ENCODE peak calls at places on chromosomes 2 and 18, in five cellular contexts. One of them, this sample, is unnamed.

GRCh38 chr2:219448776-219449476 is 14.3 kb downstream of the SPEG start:
- DNase-seq in activated CD8-positive, alpha-beta memory T cell treated with anti-CD3 and anti-CD28 coated beads for 24 hours: peak
- DNase-seq in putamen: no peak
- DNase-seq in NCI-H510A treated with DMSO at 0.1 percent for 48 hours: no peak
- DNase-seq in T-helper 2 cell: no peak
- DNase-seq in this sample: no peak

GRCh38 chr2:40844353-40845277 is 392.7 kb upstream of the SLC8A1 start:
- DNase-seq in activated CD8-positive, alpha-beta memory T cell treated with anti-CD3 and anti-CD28 coated beads for 24 hours: no peak
- DNase-seq in putamen: no peak
- DNase-seq in NCI-H510A treated with DMSO at 0.1 percent for 48 hours: no peak
- DNase-seq in T-helper 2 cell: no peak
- DNase-seq in this sample: no peak

GRCh38 chr2:231554748-231555545 is 24.7 kb upstream of the NMUR1 start:
- DNase-seq in activated CD8-positive, alpha-beta memory T cell treated with anti-CD3 and anti-CD28 coated beads for 24 hours: no peak
- DNase-seq in putamen: no peak
- DNase-seq in NCI-H510A treated with DMSO at 0.1 percent for 48 hours: no peak
- DNase-seq in T-helper 2 cell: no peak
- DNase-seq in this sample: no peak

GRCh38 chr2:159703491-159703890 is 8.8 kb upstream of the MARCHF7 start:
- DNase-seq in activated CD8-positive, alpha-beta memory T cell treated with anti-CD3 and anti-CD28 coated beads for 24 hours: no peak
- DNase-seq in putamen: no peak
- DNase-seq in NCI-H510A treated with DMSO at 0.1 percent for 48 hours: no peak
- DNase-seq in T-helper 2 cell: no peak
- DNase-seq in this sample: no peak

GRCh38 chr2:120566331-120567035 is 169.2 kb upstream of the GLI2 start:
- DNase-seq in activated CD8-positive, alpha-beta memory T cell treated with anti-CD3 and anti-CD28 coated beads for 24 hours: no peak
- DNase-seq in putamen: no peak
- DNase-seq in NCI-H510A treated with DMSO at 0.1 percent for 48 hours: no peak
- DNase-seq in T-helper 2 cell: no peak
- DNase-seq in this sample: no peak

GRCh38 chr2:75558786-75559428 is 1.8 kb downstream of the EVA1A start:
- DNase-seq in activated CD8-positive, alpha-beta memory T cell treated with anti-CD3 and anti-CD28 coated beads for 24 hours: no peak
- DNase-seq in putamen: no peak
- DNase-seq in NCI-H510A treated with DMSO at 0.1 percent for 48 hours: no peak
- DNase-seq in T-helper 2 cell: no peak
- DNase-seq in this sample: no peak

GRCh38 chr2:178523596-178524134 is 43.4 kb downstream of the PLEKHA3 start:
- DNase-seq in activated CD8-positive, alpha-beta memory T cell treated with anti-CD3 and anti-CD28 coated beads for 24 hours: no peak
- DNase-seq in putamen: no peak
- DNase-seq in NCI-H510A treated with DMSO at 0.1 percent for 48 hours: no peak
- DNase-seq in T-helper 2 cell: no peak
- DNase-seq in this sample: no peak

GRCh38 chr2:152542995-152543481 is 174.2 kb downstream of the PRPF40A start:
- DNase-seq in activated CD8-positive, alpha-beta memory T cell treated with anti-CD3 and anti-CD28 coated beads for 24 hours: no peak
- DNase-seq in putamen: peak
- DNase-seq in NCI-H510A treated with DMSO at 0.1 percent for 48 hours: no peak
- DNase-seq in T-helper 2 cell: no peak
- DNase-seq in this sample: no peak

GRCh38 chr2:127683766-127684165 is 8.4 kb upstream of the LIMS2 start:
- DNase-seq in activated CD8-positive, alpha-beta memory T cell treated with anti-CD3 and anti-CD28 coated beads for 24 hours: no peak
- DNase-seq in putamen: no peak
- DNase-seq in NCI-H510A treated with DMSO at 0.1 percent for 48 hours: no peak
- DNase-seq in T-helper 2 cell: no peak
- DNase-seq in this sample: no peak

GRCh38 chr2:46413631-46414030 is 65.7 kb upstream of the TMEM247 start:
- DNase-seq in activated CD8-positive, alpha-beta memory T cell treated with anti-CD3 and anti-CD28 coated beads for 24 hours: no peak
- DNase-seq in putamen: no peak
- DNase-seq in NCI-H510A treated with DMSO at 0.1 percent for 48 hours: no peak
- DNase-seq in T-helper 2 cell: no peak
- DNase-seq in this sample: no peak

GRCh38 chr2:172437419-172438063 is 10.2 kb downstream of the ITGA6 start:
- DNase-seq in activated CD8-positive, alpha-beta memory T cell treated with anti-CD3 and anti-CD28 coated beads for 24 hours: peak
- DNase-seq in putamen: no peak
- DNase-seq in NCI-H510A treated with DMSO at 0.1 percent for 48 hours: no peak
- DNase-seq in T-helper 2 cell: peak
- DNase-seq in this sample: no peak

GRCh38 chr2:191478754-191479679 is 198.9 kb upstream of the NABP1 start:
- DNase-seq in activated CD8-positive, alpha-beta memory T cell treated with anti-CD3 and anti-CD28 coated beads for 24 hours: no peak
- DNase-seq in putamen: no peak
- DNase-seq in NCI-H510A treated with DMSO at 0.1 percent for 48 hours: no peak
- DNase-seq in T-helper 2 cell: no peak
- DNase-seq in this sample: no peak

GRCh38 chr18:23207191-23207955 is 72.1 kb downstream of the CABLES1 start:
- DNase-seq in activated CD8-positive, alpha-beta memory T cell treated with anti-CD3 and anti-CD28 coated beads for 24 hours: no peak
- DNase-seq in putamen: no peak
- DNase-seq in NCI-H510A treated with DMSO at 0.1 percent for 48 hours: no peak
- DNase-seq in T-helper 2 cell: peak
- DNase-seq in this sample: no peak

GRCh38 chr2:237533668-237534138 is 32.7 kb upstream of the PRLH start:
- DNase-seq in activated CD8-positive, alpha-beta memory T cell treated with anti-CD3 and anti-CD28 coated beads for 24 hours: no peak
- DNase-seq in putamen: no peak
- DNase-seq in NCI-H510A treated with DMSO at 0.1 percent for 48 hours: no peak
- DNase-seq in T-helper 2 cell: no peak
- DNase-seq in this sample: no peak

GRCh38 chr2:20501974-20502373 is 55.1 kb downstream of the RHOB start:
- DNase-seq in activated CD8-positive, alpha-beta memory T cell treated with anti-CD3 and anti-CD28 coated beads for 24 hours: no peak
- DNase-seq in putamen: no peak
- DNase-seq in NCI-H510A treated with DMSO at 0.1 percent for 48 hours: no peak
- DNase-seq in T-helper 2 cell: no peak
- DNase-seq in this sample: no peak

GRCh38 chr18:32441536-32441935 is 29.1 kb downstream of the GAREM1 start:
- DNase-seq in activated CD8-positive, alpha-beta memory T cell treated with anti-CD3 and anti-CD28 coated beads for 24 hours: no peak
- DNase-seq in putamen: no peak
- DNase-seq in NCI-H510A treated with DMSO at 0.1 percent for 48 hours: no peak
- DNase-seq in T-helper 2 cell: no peak
- DNase-seq in this sample: no peak

GRCh38 chr2:236352761-236353593 is 88.8 kb upstream of the ASB18 start:
- DNase-seq in activated CD8-positive, alpha-beta memory T cell treated with anti-CD3 and anti-CD28 coated beads for 24 hours: no peak
- DNase-seq in putamen: no peak
- DNase-seq in NCI-H510A treated with DMSO at 0.1 percent for 48 hours: peak
- DNase-seq in T-helper 2 cell: no peak
- DNase-seq in this sample: peak

GRCh38 chr18:41974661-41975286 is 19.7 kb downstream of the PIK3C3 start:
- DNase-seq in activated CD8-positive, alpha-beta memory T cell treated with anti-CD3 and anti-CD28 coated beads for 24 hours: no peak
- DNase-seq in putamen: no peak
- DNase-seq in NCI-H510A treated with DMSO at 0.1 percent for 48 hours: no peak
- DNase-seq in T-helper 2 cell: peak
- DNase-seq in this sample: no peak

GRCh38 chr2:181657379-181657778 is 474 bp upstream of the CERKL start:
- DNase-seq in activated CD8-positive, alpha-beta memory T cell treated with anti-CD3 and anti-CD28 coated beads for 24 hours: no peak
- DNase-seq in putamen: no peak
- DNase-seq in NCI-H510A treated with DMSO at 0.1 percent for 48 hours: no peak
- DNase-seq in T-helper 2 cell: no peak
- DNase-seq in this sample: no peak

GRCh38 chr2:181780159-181781081 is 100.1 kb upstream of the NEUROD1 start:
- DNase-seq in activated CD8-positive, alpha-beta memory T cell treated with anti-CD3 and anti-CD28 coated beads for 24 hours: no peak
- DNase-seq in putamen: peak
- DNase-seq in NCI-H510A treated with DMSO at 0.1 percent for 48 hours: peak
- DNase-seq in T-helper 2 cell: no peak
- DNase-seq in this sample: no peak

GRCh38 chr2:29033172-29033571 is 41.2 kb downstream of the PCARE start:
- DNase-seq in activated CD8-positive, alpha-beta memory T cell treated with anti-CD3 and anti-CD28 coated beads for 24 hours: no peak
- DNase-seq in putamen: no peak
- DNase-seq in NCI-H510A treated with DMSO at 0.1 percent for 48 hours: no peak
- DNase-seq in T-helper 2 cell: no peak
- DNase-seq in this sample: no peak

GRCh38 chr18:47928466-47928865 is 2.0 kb downstream of the SMAD2 start:
- DNase-seq in activated CD8-positive, alpha-beta memory T cell treated with anti-CD3 and anti-CD28 coated beads for 24 hours: no peak
- DNase-seq in putamen: no peak
- DNase-seq in NCI-H510A treated with DMSO at 0.1 percent for 48 hours: no peak
- DNase-seq in T-helper 2 cell: peak
- DNase-seq in this sample: no peak

GRCh38 chr2:124815386-124815785 is 790.3 kb downstream of the CNTNAP5 start:
- DNase-seq in activated CD8-positive, alpha-beta memory T cell treated with anti-CD3 and anti-CD28 coated beads for 24 hours: no peak
- DNase-seq in putamen: no peak
- DNase-seq in NCI-H510A treated with DMSO at 0.1 percent for 48 hours: no peak
- DNase-seq in T-helper 2 cell: no peak
- DNase-seq in this sample: no peak

GRCh38 chr2:10265328-10266132 is 37.2 kb upstream of the HPCAL1 start:
- DNase-seq in activated CD8-positive, alpha-beta memory T cell treated with anti-CD3 and anti-CD28 coated beads for 24 hours: no peak
- DNase-seq in putamen: no peak
- DNase-seq in NCI-H510A treated with DMSO at 0.1 percent for 48 hours: no peak
- DNase-seq in T-helper 2 cell: no peak
- DNase-seq in this sample: no peak

GRCh38 chr2:203949228-203949627 is 12.7 kb downstream of the ICOS start:
- DNase-seq in activated CD8-positive, alpha-beta memory T cell treated with anti-CD3 and anti-CD28 coated beads for 24 hours: no peak
- DNase-seq in putamen: no peak
- DNase-seq in NCI-H510A treated with DMSO at 0.1 percent for 48 hours: no peak
- DNase-seq in T-helper 2 cell: peak
- DNase-seq in this sample: no peak

GRCh38 chr2:113200236-113200635 is 26.5 kb downstream of the PSD4 start:
- DNase-seq in activated CD8-positive, alpha-beta memory T cell treated with anti-CD3 and anti-CD28 coated beads for 24 hours: no peak
- DNase-seq in putamen: no peak
- DNase-seq in NCI-H510A treated with DMSO at 0.1 percent for 48 hours: peak
- DNase-seq in T-helper 2 cell: no peak
- DNase-seq in this sample: no peak

GRCh38 chr2:173991857-173992588 is 26.9 kb upstream of the SP3 start:
- DNase-seq in activated CD8-positive, alpha-beta memory T cell treated with anti-CD3 and anti-CD28 coated beads for 24 hours: no peak
- DNase-seq in putamen: no peak
- DNase-seq in NCI-H510A treated with DMSO at 0.1 percent for 48 hours: no peak
- DNase-seq in T-helper 2 cell: no peak
- DNase-seq in this sample: no peak

This sample was measured in NCI-H2029 treated with DMSO at 0.1 percent for 48 hours.